ENCODE peak calls at places on chromosomes 11 and 22, in seven cellular contexts. K is IMR-90, T is H9, B is neuronal stem cell, S is mesendoderm, X is H1, Z is trophoblast cell. C is an unnamed sample.

GRCh38 chr22:41140365-41140957 is 48.1 kb downstream of the EP300 start:
- DNase-seq in T (no peak), Z (no peak), X (no peak), K (no peak), S (no peak), B (no peak), C (no peak)

GRCh38 chr11:70876685-70877084 is 375.7 kb downstream of the SHANK2 start:
- DNase-seq in T (no peak), S (no peak), K (no peak), X (no peak), Z (no peak), B (no peak), C (peak; percentile 10)

GRCh38 chr11:19352736-19353110 is 112.0 kb upstream of the E2F8 start:
- DNase-seq in Z (no peak), B (no peak), K (no peak), T (no peak), X (no peak), S (no peak), C (no peak)

GRCh38 chr11:120256779-120257178 is 16.8 kb downstream of the POU2F3 start:
- DNase-seq in S (no peak), X (no peak), K (no peak), B (no peak), Z (no peak), T (no peak), C (no peak)

GRCh38 chr11:119403021-119403420 is 20.0 kb downstream of the THY1 start:
- DNase-seq in K (peak; percentile 29), S (no peak), X (no peak), T (no peak), Z (peak; percentile 59), B (no peak), C (no peak)

GRCh38 chr11:103714246-103714645 is 322.2 kb upstream of the DDI1 start:
- DNase-seq in Z (no peak), S (no peak), B (no peak), T (no peak), X (no peak), K (peak; percentile 75), C (no peak)

GRCh38 chr11:96203567-96204365 is 139.2 kb downstream of the MAML2 start:
- DNase-seq in Z (no peak), S (peak; percentile 65), X (no peak), T (no peak), B (no peak), K (no peak), C (no peak)

GRCh38 chr22:33888821-33889220 is 31.5 kb downstream of the LARGE1 start:
- DNase-seq in S (no peak), K (no peak), T (no peak), X (no peak), B (no peak), Z (no peak), C (no peak)

GRCh38 chr22:29205260-29205597 is 467 bp upstream of the EMID1 start:
- DNase-seq in T (no peak), B (no peak), X (no peak), Z (no peak), K (no peak), S (no peak), C (no peak)

GRCh38 chr11:85947431-85948272 is 92.5 kb downstream of the CCDC83 start:
- DNase-seq in S (no peak), X (no peak), B (no peak), T (no peak), K (peak; percentile 93), Z (peak; percentile 21), C (peak; percentile 89)

GRCh38 chr11:93089474-93090102 is 108.2 kb downstream of the SLC36A4 start:
- DNase-seq in T (peak; percentile 68), Z (peak; percentile 14), B (no peak), S (peak; percentile 97), X (no peak), K (peak; percentile 62), C (peak; percentile 61)

GRCh38 chr11:1834132-1834610 is 619 bp upstream of the SYT8 start:
- DNase-seq in T (no peak), S (no peak), X (no peak), Z (peak; percentile 99), K (no peak), B (no peak), C (no peak)

GRCh38 chr11:15692739-15693138 is 578.0 kb downstream of the INSC start:
- DNase-seq in S (peak; percentile 21), B (no peak), Z (no peak), X (no peak), T (no peak), K (peak; percentile 65), C (peak; percentile 81)

GRCh38 chr11:3028808-3029207 is 28.4 kb downstream of the CARS1 start:
- DNase-seq in X (no peak), K (no peak), B (no peak), S (no peak), T (no peak), Z (no peak), C (no peak)

GRCh38 chr11:65636810-65637557 is 917 bp upstream of the SIPA1 start:
- DNase-seq in T (no peak), X (no peak), B (no peak), S (no peak), Z (no peak), K (no peak), C (no peak)

GRCh38 chr22:49705631-49706352 is 121.9 kb downstream of the BRD1 start:
- DNase-seq in Z (no peak), K (no peak), X (no peak), T (no peak), B (no peak), S (no peak), C (no peak)

DNA sequence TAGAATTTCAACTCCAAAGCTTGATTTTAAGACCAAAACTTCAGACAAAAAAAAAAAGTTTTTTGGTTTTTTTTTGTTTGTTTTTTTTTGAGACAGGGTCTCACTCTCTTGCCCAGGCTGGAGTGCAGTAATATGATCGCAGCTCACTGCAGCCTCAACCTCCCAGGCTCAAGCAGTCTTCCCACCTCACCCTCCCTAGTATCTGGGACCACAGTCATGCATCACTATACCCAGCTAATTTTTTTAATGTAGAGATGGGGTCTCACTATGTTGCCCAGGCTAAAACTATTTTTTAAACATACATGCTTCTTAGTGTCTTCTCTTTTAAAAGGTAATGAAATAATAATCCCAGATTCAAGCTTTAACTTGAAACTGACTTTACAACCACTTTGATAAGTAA is 35.4 kb upstream of the GRK2 start:
- DNase-seq in B (no peak), S (no peak), T (no peak), Z (no peak), X (no peak), K (no peak), C (no peak)
- H2BK5ac ChIP-seq in B (no peak overlapping the region), S (no peak overlapping the region), T (no peak overlapping the region), Z (no peak overlapping the region), X (no peak overlapping the region), K (no peak overlapping the region), C (no peak overlapping the region)

GRCh38 chr11:35567737-35568465 is 42.5 kb upstream of the PAMR1 start:
- DNase-seq in K (peak; percentile 65), X (no peak), S (peak; percentile 94), Z (peak; percentile 85), B (no peak), T (peak; percentile 43), C (peak; percentile 56)

GRCh38 chr11:35563413-35564245 is 38.2 kb upstream of the PAMR1 start:
- DNase-seq in K (peak; percentile 37), Z (no peak), T (no peak), S (no peak), X (no peak), B (no peak), C (no peak)

GRCh38 chr11:35564246-35564595 is 38.8 kb upstream of the PAMR1 start:
- DNase-seq in B (no peak), X (no peak), S (no peak), T (no peak), Z (no peak), K (no peak), C (no peak)

GRCh38 chr11:35566885-35567284 is 41.5 kb upstream of the PAMR1 start:
- DNase-seq in T (no peak), S (no peak), X (no peak), B (no peak), K (no peak), Z (no peak), C (no peak)

DNA sequence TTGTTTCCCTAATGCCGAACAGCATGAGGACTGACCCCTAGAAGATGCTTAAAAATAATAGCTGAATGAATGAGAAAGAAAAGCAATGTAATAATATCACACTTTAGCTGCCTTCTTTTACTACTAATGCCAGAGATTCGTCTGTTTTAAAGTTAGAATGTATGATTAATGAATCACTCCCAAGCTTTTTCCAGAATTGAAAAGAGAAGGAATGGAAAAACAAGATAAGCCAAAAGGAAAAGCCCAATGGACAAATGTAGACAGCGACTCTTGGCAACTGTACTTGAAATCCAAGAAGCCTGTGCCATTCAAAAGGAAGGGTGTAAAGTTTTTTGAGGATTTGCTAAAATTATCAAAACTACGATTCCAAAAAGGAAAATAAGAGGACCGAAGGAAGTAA is 40.7 kb upstream of the PAMR1 start:
- DNase-seq in X (no peak), K (no peak), S (no peak), Z (no peak), B (no peak), T (no peak), C (no peak)
- H2AK5ac ChIP-seq in X (no peak overlapping the region), K (peak overlapping the region; percentile 40), S (no peak overlapping the region), Z (no peak overlapping the region), B (no peak overlapping the region), T (no peak overlapping the region), C (no peak overlapping the region)

GRCh38 chr22:48414662-48415061 is 1413.0 kb downstream of the BRD1 start:
- DNase-seq in K (no peak), Z (no peak), T (no peak), B (no peak), X (no peak), S (no peak), C (no peak)
- H3K18ac ChIP-seq in K (no peak overlapping the region), Z (no peak overlapping the region), T (no peak overlapping the region), B (no peak overlapping the region), X (no peak overlapping the region), S (no peak overlapping the region), C (no peak overlapping the region)

GRCh38 chr11:58919980-58920379 is 19.3 kb upstream of the GLYATL1 start:
- DNase-seq in Z (no peak), T (no peak), S (no peak), X (no peak), K (no peak), B (no peak), C (no peak)

GRCh38 chr11:58919561-58919960 is 19.7 kb upstream of the GLYATL1 start:
- DNase-seq in Z (no peak), B (no peak), S (no peak), X (no peak), K (peak; percentile 6), T (no peak), C (no peak)

GRCh38 chr11:58914821-58915543 is 24.3 kb upstream of the GLYATL1 start:
- DNase-seq in T (no peak), S (no peak), B (no peak), X (no peak), Z (no peak), K (peak; percentile 24), C (no peak)

GRCh38 chr11:58916637-58917036 is 22.7 kb upstream of the GLYATL1 start:
- DNase-seq in K (no peak), S (no peak), B (no peak), Z (no peak), X (no peak), T (no peak), C (no peak)

DNA sequence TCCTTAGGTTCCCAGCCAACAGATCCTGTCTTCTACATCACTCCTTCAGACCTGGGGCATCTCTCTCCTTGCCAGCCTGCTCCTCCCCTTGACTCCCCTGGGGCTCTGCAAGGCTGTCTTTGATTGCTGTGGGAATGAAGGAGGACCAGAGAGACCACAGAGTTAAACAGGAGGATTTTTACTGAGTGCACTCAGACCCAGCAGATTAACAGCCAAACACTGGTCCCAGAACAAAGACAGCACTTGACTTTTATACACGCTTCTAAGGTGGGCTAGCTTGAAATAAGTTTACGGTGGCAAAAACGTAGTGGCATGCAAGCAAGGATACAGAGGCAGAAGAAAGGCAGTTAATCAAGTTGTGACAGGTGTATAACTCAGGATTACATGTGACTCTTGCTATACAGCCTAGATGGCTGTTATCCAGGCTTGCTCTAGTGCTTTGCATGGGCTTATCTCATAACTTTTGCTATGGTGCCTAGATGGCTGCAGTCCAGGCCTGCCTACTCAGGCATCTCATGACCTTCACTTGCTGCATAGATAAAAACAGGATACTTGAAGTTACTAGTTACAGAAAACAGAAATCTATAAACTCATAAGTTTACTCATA is 22.0 kb upstream of the GLYATL1 start:
- DNase-seq in B (no peak), S (no peak), K (no peak), X (no peak), T (no peak), Z (no peak), C (no peak)
- H2BK5ac ChIP-seq in B (no peak overlapping the region), S (no peak overlapping the region), K (no peak overlapping the region), X (no peak overlapping the region), T (no peak overlapping the region), Z (no peak overlapping the region), C (no peak overlapping the region)

C was measured in mesenchymal stem cell.